ENCODE peak calls at places on chromosomes 3 and 15, in four cellular contexts. J is suprapubic skin, C is GM23248, Q is OCI-LY7. I is an unnamed sample.

GRCh38 chr15:66425837-66426236 is 39.1 kb downstream of the MAP2K1 start:
- DNase-seq in J (no peak), C (no peak), Q (no peak), I (no peak)

GRCh38 chr15:63576441-63576840 is 20.7 kb upstream of the FBXL22 start:
- DNase-seq in J (no peak), C (no peak), Q (no peak), I (no peak)

GRCh38 chr3:21779909-21780308 is 28.9 kb upstream of the ZNF385D start:
- DNase-seq in J (no peak), Q (no peak), C (no peak), I (no peak)

GRCh38 chr15:66805207-66805975 is 103.4 kb downstream of the SMAD6 start:
- DNase-seq in J (peak; percentile 54), C (no peak), Q (no peak), I (no peak)

GRCh38 chr15:69762373-69763148 is 309.9 kb downstream of the RPLP1 start:
- DNase-seq in Q (peak; percentile 44), J (no peak), C (no peak), I (no peak)

GRCh38 chr3:138082085-138082991 is 33.1 kb downstream of the DZIP1L start:
- DNase-seq in C (peak; percentile 93), J (no peak), Q (no peak), I (no peak)

GRCh38 chr15:37087050-37087691 is 13.2 kb downstream of the MEIS2 start:
- DNase-seq in Q (no peak), C (no peak), J (no peak), I (no peak)

GRCh38 chr3:17115186-17115585 is 230.4 kb downstream of the PLCL2 start:
- DNase-seq in Q (no peak), C (peak; percentile 35), J (no peak), I (no peak)

GRCh38 chr3:141875893-141876380 is 506 bp upstream of the ATP1B3 start:
- DNase-seq in C (peak; percentile 58), J (peak; percentile 88), Q (peak; percentile 81), I (no peak)

GRCh38 chr3:123884258-123884831 is at the start of gene MYLK:
- DNase-seq in C (peak; percentile 96), Q (no peak), J (peak; percentile 85), I (peak; percentile 95)

GRCh38 chr3:186411994-186412393 is 50.0 kb upstream of the DGKG start:
- DNase-seq in J (peak; percentile 4), Q (no peak), C (no peak), I (no peak)

GRCh38 chr3:38001456-38002081 is 11.0 kb downstream of the VILL start:
- DNase-seq in J (no peak), Q (no peak), C (no peak), I (no peak)

GRCh38 chr3:56916697-56917336 is 115.1 kb upstream of the ARHGEF3 start:
- DNase-seq in C (no peak), J (no peak), Q (peak; percentile 39), I (no peak)

DNA sequence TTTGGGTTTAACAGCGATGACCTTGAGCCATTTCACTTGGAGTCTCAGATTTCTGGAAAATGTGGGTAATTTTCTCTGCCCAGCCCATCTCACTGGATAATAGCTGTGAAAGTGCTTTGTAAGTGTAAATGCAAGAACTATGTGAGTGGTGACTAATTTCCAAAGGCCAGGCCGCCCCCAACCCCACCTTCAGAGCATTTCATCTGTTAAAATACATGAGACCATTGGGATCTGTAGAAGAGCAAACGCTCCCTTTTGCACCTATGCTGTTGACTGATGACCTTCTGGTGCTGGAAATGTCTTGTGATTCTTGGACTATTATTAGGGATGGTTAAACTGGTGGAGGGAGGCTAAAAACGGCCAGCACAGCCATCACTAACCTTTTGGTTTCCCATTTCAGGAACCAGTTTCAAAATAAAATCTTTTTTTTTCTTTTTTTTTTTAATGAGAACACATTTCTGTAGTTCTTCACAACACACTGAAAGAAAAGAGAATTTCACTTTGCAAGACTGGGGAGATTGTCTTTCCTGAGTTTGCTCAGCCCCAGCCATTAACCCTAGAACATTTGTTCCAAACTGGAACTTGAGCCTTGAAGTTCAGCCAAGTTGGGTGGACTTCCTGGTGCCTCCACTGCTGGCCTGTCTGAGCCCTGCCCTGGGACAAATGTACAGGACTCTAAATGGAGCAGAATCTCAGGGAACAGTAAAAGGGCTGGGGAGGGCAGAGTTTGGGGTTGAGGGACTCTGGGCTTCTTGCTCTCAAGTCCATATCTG is 196.6 kb upstream of the LPP start:
- DNase-seq in J (no peak), C (peak; percentile 11), Q (no peak), I (no peak)
- H3K36me3 ChIP-seq in J (no peaks in the 10 kb centered on the region), C (no peaks in the 10 kb centered on the region), Q (peaks cover 20% of the 10 kb centered on the region), I (no peaks in the 10 kb centered on the region)

GRCh38 chr15:39974656-39975230 is 40.8 kb downstream of the EIF2AK4 start:
- DNase-seq in J (no peak), Q (no peak), C (peak; percentile 32), I (no peak)
- H3K36me3 ChIP-seq in J (peaks cover 12% of the 10 kb centered on the region), Q (no peaks in the 10 kb centered on the region), C (peaks cover 35% of the 10 kb centered on the region), I (peaks cover 46% of the 10 kb centered on the region)

DNA sequence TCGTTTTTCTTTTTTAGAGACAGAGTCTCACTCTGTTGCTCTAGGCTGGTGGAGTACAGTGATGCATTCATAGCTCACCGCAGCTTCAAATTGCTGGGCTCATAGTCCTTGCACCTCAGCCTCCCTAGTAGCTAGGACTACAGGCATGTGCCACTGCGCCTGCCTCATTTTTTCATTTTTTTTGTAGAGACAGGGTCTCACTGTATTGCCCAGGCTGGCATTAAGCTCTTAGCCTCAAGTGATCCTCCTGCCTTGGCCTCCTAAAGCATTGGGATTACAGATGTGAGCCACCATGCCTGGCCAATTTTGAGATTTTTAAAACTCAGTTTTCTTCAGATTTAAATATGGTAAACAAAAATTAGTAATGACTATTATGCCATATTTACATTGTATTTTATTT is 29.0 kb downstream of the SKIL start:
- DNase-seq in J (no peak), Q (no peak), C (no peak), I (no peak)
- H3K36me3 ChIP-seq in J (peaks cover 54% of the 10 kb centered on the region), Q (peaks cover 96% of the 10 kb centered on the region), C (peaks cover 71% of the 10 kb centered on the region), I (peaks cover 77% of the 10 kb centered on the region)

DNA sequence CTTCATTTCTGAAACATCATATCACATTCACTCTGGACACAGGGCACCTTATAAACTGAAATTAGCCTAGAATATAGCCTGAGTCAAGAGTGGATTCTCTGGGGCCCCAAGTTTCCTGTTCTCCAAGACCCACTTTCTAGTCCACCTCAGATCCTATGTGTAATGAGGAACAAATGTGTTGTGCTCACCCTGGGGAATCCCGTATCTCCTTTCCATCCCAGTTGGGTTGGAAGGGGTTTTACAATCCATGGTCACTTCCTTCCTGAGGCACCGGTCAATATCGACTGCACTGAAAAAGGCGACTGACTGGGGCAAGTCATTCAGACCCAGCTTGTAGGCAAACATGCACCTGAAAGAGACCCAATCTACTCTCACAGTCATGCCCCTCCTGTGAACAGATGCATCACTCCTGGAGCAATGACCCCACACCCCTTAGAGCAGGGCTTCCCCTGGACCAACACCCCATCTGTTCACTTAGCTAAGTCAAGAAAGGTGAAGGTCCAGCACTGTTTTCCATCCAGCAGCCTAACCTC is 17.4 kb downstream of the POLG start:
- DNase-seq in J (no peak), Q (no peak), C (no peak), I (no peak)
- H3K36me3 ChIP-seq in J (peaks cover 76% of the 10 kb centered on the region), Q (peaks cover 100% of the 10 kb centered on the region), C (peaks cover 64% of the 10 kb centered on the region), I (peaks cover 98% of the 10 kb centered on the region)

DNA sequence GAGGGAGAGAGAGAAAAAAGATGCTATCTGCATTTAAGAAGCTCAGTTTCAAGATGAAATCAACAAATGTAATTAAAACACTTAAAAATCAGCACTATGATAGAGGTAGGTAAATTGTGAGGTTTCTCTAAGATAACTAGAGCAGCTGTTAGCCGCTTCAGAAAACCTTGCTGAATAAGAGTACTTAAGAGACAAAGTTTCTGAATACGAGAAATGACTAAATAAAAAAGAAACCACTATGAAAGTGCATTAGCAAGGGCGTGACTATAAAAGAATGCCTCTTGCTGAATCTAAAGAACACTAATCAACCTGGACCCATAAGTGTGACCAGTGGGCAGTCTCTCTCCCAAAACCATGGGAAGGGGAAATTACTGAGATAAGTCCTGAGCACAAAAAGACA is 41.8 kb downstream of the IQCB1 start:
- DNase-seq in C (no peak), J (no peak), Q (peak; percentile 21), I (no peak)
- H3K36me3 ChIP-seq in C (peaks cover 21% of the 10 kb centered on the region), J (peaks cover 37% of the 10 kb centered on the region), Q (peaks cover 92% of the 10 kb centered on the region), I (peaks cover 45% of the 10 kb centered on the region)